ENCODE peak calls at places on chromosomes 2 and 18, in nine cellular contexts. R, X, Y, M, D, N, Z, C and Q are unnamed samples.

GRCh38 chr2:133836691-133837090 is 268.4 kb upstream of the NCKAP5 start:
- DNase-seq in R (no peak), X (no peak), Y (no peak), M (no peak), D (no peak), N (no peak), Z (no peak), C (no peak), Q (peak; percentile 13)

GRCh38 chr2:173991857-173992588 is 26.9 kb upstream of the SP3 start:
- DNase-seq in R (peak; percentile 83), X (no peak), Y (peak; percentile 82), M (peak; percentile 14), D (no peak), N (no peak), Z (peak; percentile 94), C (peak; percentile 13), Q (peak; percentile 42)

GRCh38 chr2:72793798-72794447 is 31.9 kb downstream of the EXOC6B start:
- DNase-seq in R (no peak), X (no peak), Y (peak; percentile 43), M (no peak), D (no peak), N (no peak), Z (peak; percentile 53), C (no peak), Q (no peak)

GRCh38 chr2:158228943-158229508 is 127.3 kb downstream of the UPP2 start:
- DNase-seq in R (no peak), X (no peak), Y (no peak), M (no peak), D (no peak), N (no peak), Z (no peak), C (no peak), Q (no peak)

GRCh38 chr2:223494987-223495386 is 107.2 kb downstream of the SCG2 start:
- DNase-seq in R (no peak), X (no peak), Y (no peak), M (no peak), D (no peak), N (no peak), Z (no peak), C (no peak), Q (no peak)

GRCh38 chr2:26630669-26631360 is 10.4 kb downstream of the CIB4 start:
- DNase-seq in R (no peak), X (no peak), Y (peak; percentile 61), M (no peak), D (no peak), N (no peak), Z (peak; percentile 5), C (peak; percentile 4), Q (peak; percentile 84)

GRCh38 chr18:8264861-8265411 is 344.3 kb upstream of the RAB12 start:
- DNase-seq in R (no peak), X (no peak), Y (no peak), M (no peak), D (no peak), N (no peak), Z (peak; percentile 28), C (peak; percentile 7), Q (peak; percentile 11)

GRCh38 chr2:215929602-215930335 is 83.6 kb downstream of the MREG start:
- DNase-seq in R (no peak), X (no peak), Y (no peak), M (no peak), D (no peak), N (no peak), Z (no peak), C (no peak), Q (peak; percentile 66)

GRCh38 chr2:52402128-52402527 is 1365.5 kb upstream of the CHAC2 start:
- DNase-seq in R (no peak), X (no peak), Y (no peak), M (no peak), D (no peak), N (no peak), Z (no peak), C (no peak), Q (no peak)

GRCh38 chr18:3283253-3283863 is 21.4 kb downstream of the MYL12B start:
- DNase-seq in R (no peak), X (no peak), Y (no peak), M (no peak), D (no peak), N (no peak), Z (no peak), C (no peak), Q (no peak)

GRCh38 chr2:95049088-95049955 is 23.8 kb downstream of the MAL start:
- DNase-seq in R (no peak), X (no peak), Y (no peak), M (no peak), D (no peak), N (no peak), Z (no peak), C (no peak), Q (no peak)

GRCh38 chr18:38551881-38552280 is 986.3 kb upstream of the CELF4 start:
- DNase-seq in R (no peak), X (no peak), Y (no peak), M (no peak), D (no peak), N (no peak), Z (no peak), C (peak; percentile 71), Q (peak; percentile 93)

GRCh38 chr2:216633616-216634316 is 546 bp downstream of the IGFBP2 start:
- DNase-seq in R (no peak), X (no peak), Y (no peak), M (no peak), D (no peak), N (no peak), Z (no peak), C (no peak), Q (no peak)

GRCh38 chr2:101729521-101730190 is 32.1 kb downstream of the MAP4K4 start:
- DNase-seq in R (no peak), X (no peak), Y (no peak), M (no peak), D (peak; percentile 35), N (no peak), Z (no peak), C (no peak), Q (no peak)

GRCh38 chr18:8741524-8741923 is 36.2 kb downstream of the MTCL1 start:
- DNase-seq in R (no peak), X (no peak), Y (no peak), M (no peak), D (no peak), N (no peak), Z (no peak), C (no peak), Q (no peak)

GRCh38 chr2:75100011-75100680 is 99.2 kb downstream of the TACR1 start:
- DNase-seq in R (no peak), X (no peak), Y (peak; percentile 88), M (no peak), D (no peak), N (peak; percentile 34), Z (peak; percentile 54), C (no peak), Q (peak; percentile 57)

GRCh38 chr18:48295586-48296311 is 113.4 kb downstream of the ZBTB7C start:
- DNase-seq in R (no peak), X (no peak), Y (no peak), M (no peak), D (no peak), N (no peak), Z (peak; percentile 9), C (no peak), Q (no peak)